ENCODE peak calls at places on chromosomes 12 and 14, in four cellular contexts. R is stimulated activated CD8-positive, alpha-beta memory T cell treated with anti-CD3 and anti-CD28 coated beads, Interleukin-4, amount 100 ng/mL, for 4 hours; H is T follicular helper cell; G is upper lobe of right lung. C is an unnamed sample.

GRCh38 chr14:70907172-70907995 is at the start of gene PCNX1:
- DNase-seq in H (peak), R (peak), G (peak), C (peak)

GRCh38 chr12:93762059-93762719 is 85.0 kb downstream of the CRADD start:
- DNase-seq in R (no peak), H (no peak), G (no peak), C (no peak)

GRCh38 chr14:101707863-101708620 is 53.5 kb upstream of the PPP2R5C start:
- DNase-seq in R (no peak), H (no peak), G (no peak), C (peak)

GRCh38 chr12:131505561-131505960 is 205.3 kb upstream of the SFSWAP start:
- DNase-seq in G (no peak), R (no peak), H (no peak), C (no peak)

GRCh38 chr12:3469711-3470110 is 21.3 kb upstream of the PRMT8 start:
- DNase-seq in H (no peak), G (no peak), R (no peak), C (no peak)

GRCh38 chr14:76768671-76769500 is 7.6 kb downstream of the VASH1 start:
- DNase-seq in R (no peak), G (peak), H (no peak), C (peak)

GRCh38 chr12:3523058-3523457 is 32.1 kb downstream of the PRMT8 start:
- DNase-seq in G (no peak), R (no peak), H (no peak), C (no peak)

GRCh38 chr12:104840262-104840661 is 117.8 kb downstream of the SLC41A2 start:
- DNase-seq in G (no peak), R (no peak), H (no peak), C (no peak)

GRCh38 chr14:92560106-92560865 is 46.7 kb downstream of the RIN3 start:
- DNase-seq in G (no peak), R (no peak), H (no peak), C (no peak)

GRCh38 chr12:96901175-96901574 is 5.9 kb upstream of the NEDD1 start:
- DNase-seq in H (no peak), R (no peak), G (no peak), C (no peak)

GRCh38 chr12:11946161-11946560 is 124.6 kb upstream of the BCL2L14 start:
- DNase-seq in G (no peak), R (no peak), H (no peak), C (no peak)

GRCh38 chr14:23114120-23114458 is 5.0 kb downstream of the CEBPE start:
- DNase-seq in R (no peak), H (no peak), G (no peak), C (no peak)

GRCh38 chr14:26216797-26217196 is 381.0 kb downstream of the NOVA1 start:
- DNase-seq in R (no peak), H (no peak), G (no peak), C (no peak)

GRCh38 chr12:16348435-16349131 is 1.1 kb downstream of the MGST1 start:
- DNase-seq in H (no peak), G (no peak), R (no peak), C (no peak)

GRCh38 chr14:69612014-69612758 is 790 bp downstream of the SUSD6 start:
- DNase-seq in G (peak), R (no peak), H (peak), C (peak)

GRCh38 chr14:69300601-69301221 is 40.8 kb downstream of the GALNT16 start:
- DNase-seq in G (peak), H (no peak), R (no peak), C (peak)

GRCh38 chr12:11576104-11576503 is 73.4 kb upstream of the ETV6 start:
- DNase-seq in G (no peak), R (no peak), H (no peak), C (no peak)

GRCh38 chr14:100306506-100307214 is 416 bp upstream of the SLC25A29 start:
- DNase-seq in G (peak), R (peak), H (peak), C (peak)

GRCh38 chr12:110343114-110343513 is 60.4 kb downstream of the ANAPC7 start:
- DNase-seq in R (no peak), H (no peak), G (no peak), C (no peak)

GRCh38 chr14:69373104-69373503 is 25.0 kb downstream of the ERH start:
- DNase-seq in H (no peak), G (no peak), R (no peak), C (no peak)

GRCh38 chr12:65986047-65986446 is 144.5 kb downstream of the LLPH start:
- DNase-seq in G (no peak), H (no peak), R (no peak), C (no peak)

GRCh38 chr14:80448267-80448666 is 237.0 kb upstream of the DIO2 start:
- DNase-seq in R (no peak), H (no peak), G (no peak), C (no peak)

GRCh38 chr14:90645842-90646443 is 170.3 kb downstream of the TTC7B start:
- DNase-seq in H (no peak), G (no peak), R (no peak), C (peak)

GRCh38 chr14:65599375-65599774 is 186.8 kb downstream of the FUT8 start:
- DNase-seq in G (no peak), H (no peak), R (no peak), C (no peak)